ENCODE peak calls at places on chromosome 11, in four cellular contexts. O, T, D and C are unnamed samples.
A peak's percentile ranks its signal among the peaks of the same experiment; 100 is the strongest.

GRCh38 chr11:109062445-109062844 is 359.5 kb upstream of the C11orf87 start:
- DNase-seq in T (no peak), O (no peak), D (no peak), C (no peak)

GRCh38 chr11:47971501-47971900 is 8.9 kb upstream of the PTPRJ start:
- DNase-seq in O (no peak), T (no peak), D (no peak), C (no peak)

GRCh38 chr11:106761240-106761639 is 257.0 kb downstream of the GUCY1A2 start:
- DNase-seq in O (no peak), T (no peak), D (no peak), C (no peak)

GRCh38 chr11:71326328-71326940 is 74.1 kb upstream of the SHANK2 start:
- DNase-seq in D (no peak), O (no peak), T (no peak), C (no peak)

GRCh38 chr11:40125054-40125453 is 1334.4 kb downstream of the LRRC4C start:
- DNase-seq in O (no peak), D (no peak), T (no peak), C (no peak)

GRCh38 chr11:8257003-8257664 is 6.5 kb downstream of the LMO1 start:
- DNase-seq in O (no peak), D (no peak), T (no peak), C (no peak)

GRCh38 chr11:114821626-114822025 is 143.3 kb downstream of the NXPE2 start:
- DNase-seq in O (peak; percentile 41), T (no peak), D (no peak), C (no peak)

GRCh38 chr11:121552160-121552559 is 99.4 kb upstream of the SORL1-AS1 start:
- DNase-seq in T (no peak), D (no peak), O (no peak), C (no peak)

GRCh38 chr11:26987205-26987604 is 6.7 kb upstream of the FIBIN start:
- DNase-seq in T (no peak), O (no peak), D (no peak), C (no peak)

GRCh38 chr11:45654242-45654641 is 11.2 kb downstream of the CHST1 start:
- DNase-seq in D (no peak), O (no peak), T (no peak), C (no peak)

GRCh38 chr11:95829580-95830259 is 39.4 kb downstream of the CEP57 start:
- DNase-seq in D (no peak), T (no peak), O (peak; percentile 10), C (no peak)

GRCh38 chr11:118002010-118002540 is 15.9 kb downstream of the IL10RA start:
- DNase-seq in T (no peak), D (no peak), O (peak; percentile 62), C (no peak)

GRCh38 chr11:56693428-56693827 is 5.5 kb upstream of the OR9G1 start:
- DNase-seq in D (no peak), O (no peak), T (no peak), C (no peak)

GRCh38 chr11:92384316-92384715 is 159.7 kb downstream of the FAT3 start:
- DNase-seq in D (no peak), O (no peak), T (no peak), C (no peak)

GRCh38 chr11:118705796-118706545 is 26.5 kb upstream of the TREH start:
- DNase-seq in D (no peak), T (no peak), O (peak; percentile 4), C (no peak)

GRCh38 chr11:45042560-45042959 is 91.9 kb upstream of the TP53I11 start:
- DNase-seq in D (no peak), O (no peak), T (no peak), C (no peak)

GRCh38 chr11:132646890-132647289 is 885.4 kb downstream of the OPCML start:
- DNase-seq in D (no peak), O (no peak), T (no peak), C (no peak)

GRCh38 chr11:33891714-33892327 is at the start of gene LMO2:
- DNase-seq in O (peak; percentile 56), D (no peak), T (no peak), C (no peak)

GRCh38 chr11:74559934-74560309 is 32.5 kb upstream of the POLD3 start:
- DNase-seq in D (no peak), T (no peak), O (no peak), C (no peak)

GRCh38 chr11:74557526-74557925 is 34.9 kb upstream of the POLD3 start:
- DNase-seq in D (no peak), O (no peak), T (no peak), C (no peak)

GRCh38 chr11:74559110-74559933 is 33.1 kb upstream of the POLD3 start:
- DNase-seq in D (no peak), O (no peak), T (peak; percentile 81), C (no peak)
- TF ChIP-seq TARDBP in D (no peak), O (no peak), T (peak; percentile 50), C (no peak)

GRCh38 chr11:1449516-1450270 is 36.9 kb downstream of the MOB2 start:
- DNase-seq in D (no peak), O (no peak), T (no peak), C (no peak)
- TF ChIP-seq FOXM1 in D (no peak), O (no peak), T (no peak), C (no peak)

GRCh38 chr11:78940500-78941225 is 366.0 kb upstream of the NARS2 start:
- DNase-seq in T (peak; percentile 10), O (no peak), D (no peak), C (no peak)
- TF ChIP-seq TARDBP in T (no peak), O (no peak), D (no peak), C (no peak)

DNA sequence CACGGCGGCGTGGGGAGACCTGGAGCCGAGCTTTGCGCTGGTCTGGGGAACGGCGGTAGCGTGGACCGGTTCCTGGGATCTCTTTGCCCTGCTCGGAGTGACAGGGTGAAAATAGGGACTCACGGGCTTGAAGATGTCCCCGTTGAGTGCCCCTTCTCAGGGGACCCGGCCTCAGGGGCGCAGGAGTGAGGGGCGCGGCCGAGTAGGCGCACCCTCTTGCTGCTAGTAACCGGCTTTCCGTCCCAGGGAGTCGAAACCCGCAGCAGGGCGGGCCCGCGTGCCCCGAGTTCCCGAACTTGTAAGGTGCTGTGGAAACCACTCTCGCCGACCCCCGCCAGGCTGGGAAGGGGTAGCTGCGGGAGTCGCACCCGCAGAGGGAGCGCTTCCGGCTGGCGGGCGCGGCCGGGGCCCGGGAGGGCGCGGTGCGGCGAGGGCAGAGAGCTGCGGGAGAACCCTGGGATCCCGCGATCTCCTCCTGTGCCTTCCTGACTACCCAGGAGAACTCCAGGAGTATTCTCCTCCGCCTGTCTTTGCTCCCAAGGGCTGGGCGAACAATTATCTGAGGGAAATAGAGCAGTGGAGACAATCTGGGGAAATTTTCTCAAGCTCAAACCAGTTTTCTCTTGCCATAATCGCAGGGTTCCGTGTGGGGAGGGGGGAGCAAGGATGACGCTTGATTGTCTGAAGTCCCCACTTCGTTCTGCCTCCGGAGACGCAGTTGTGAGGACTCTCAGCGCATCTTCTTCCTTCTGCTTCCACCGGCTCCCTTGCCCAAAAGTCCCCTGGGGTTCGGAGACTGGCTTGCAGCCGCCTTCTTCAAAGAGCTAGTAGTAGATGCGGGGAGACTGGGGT is 673 bp downstream of the NELL1 start:
- DNase-seq in T (no peak), O (no peak), D (no peak), C (peak; percentile 20)
- TF ChIP-seq FOXM1 in T (no peak), O (no peak), D (no peak), C (no peak)

DNA sequence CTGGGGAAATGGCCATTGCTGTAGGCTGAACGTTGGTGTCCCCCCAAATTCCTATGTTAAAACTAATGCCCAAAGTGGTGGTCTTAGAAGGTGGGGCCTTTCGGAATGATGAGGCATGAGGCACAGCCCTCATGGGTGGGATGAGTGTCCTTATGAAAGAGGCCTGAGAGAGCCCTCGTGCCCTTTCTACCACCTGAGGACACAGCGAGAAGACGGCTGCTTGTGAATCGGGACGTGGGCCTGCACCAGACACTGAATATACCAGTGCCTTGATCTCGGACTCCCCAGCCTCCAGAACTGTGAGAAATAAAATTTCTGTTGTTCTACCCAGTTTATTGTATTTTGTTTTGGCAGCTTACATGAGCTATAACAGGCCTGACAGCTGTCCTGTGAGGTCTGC is 162.9 kb upstream of the B3GAT1 start:
- DNase-seq in D (no peak), O (no peak), T (no peak), C (no peak)
- TF ChIP-seq TARDBP in D (no peak), O (no peak), T (no peak), C (no peak)

GRCh38 chr11:3617990-3618389 is 23.8 kb downstream of the ART5 start:
- DNase-seq in T (no peak), O (no peak), D (no peak), C (no peak)
- TF ChIP-seq FOXM1 in T (no peak), O (no peak), D (no peak), C (no peak)

GRCh38 chr11:65575568-65576231 is at the start of gene EHBP1L1:
- DNase-seq in O (peak; percentile 91), D (peak; percentile 70), T (no peak), C (peak; percentile 55)

GRCh38 chr11:65572356-65573043 is at the start of gene FAM89B:
- DNase-seq in O (peak; percentile 63), D (no peak), T (no peak), C (peak; percentile 70)

GRCh38 chr11:65573391-65574146 is 1.2 kb downstream of the FAM89B start:
- DNase-seq in T (no peak), O (no peak), D (no peak), C (no peak)

GRCh38 chr11:65574963-65575567 is 788 bp upstream of the EHBP1L1 start:
- DNase-seq in O (no peak), D (no peak), T (no peak), C (no peak)

DNA sequence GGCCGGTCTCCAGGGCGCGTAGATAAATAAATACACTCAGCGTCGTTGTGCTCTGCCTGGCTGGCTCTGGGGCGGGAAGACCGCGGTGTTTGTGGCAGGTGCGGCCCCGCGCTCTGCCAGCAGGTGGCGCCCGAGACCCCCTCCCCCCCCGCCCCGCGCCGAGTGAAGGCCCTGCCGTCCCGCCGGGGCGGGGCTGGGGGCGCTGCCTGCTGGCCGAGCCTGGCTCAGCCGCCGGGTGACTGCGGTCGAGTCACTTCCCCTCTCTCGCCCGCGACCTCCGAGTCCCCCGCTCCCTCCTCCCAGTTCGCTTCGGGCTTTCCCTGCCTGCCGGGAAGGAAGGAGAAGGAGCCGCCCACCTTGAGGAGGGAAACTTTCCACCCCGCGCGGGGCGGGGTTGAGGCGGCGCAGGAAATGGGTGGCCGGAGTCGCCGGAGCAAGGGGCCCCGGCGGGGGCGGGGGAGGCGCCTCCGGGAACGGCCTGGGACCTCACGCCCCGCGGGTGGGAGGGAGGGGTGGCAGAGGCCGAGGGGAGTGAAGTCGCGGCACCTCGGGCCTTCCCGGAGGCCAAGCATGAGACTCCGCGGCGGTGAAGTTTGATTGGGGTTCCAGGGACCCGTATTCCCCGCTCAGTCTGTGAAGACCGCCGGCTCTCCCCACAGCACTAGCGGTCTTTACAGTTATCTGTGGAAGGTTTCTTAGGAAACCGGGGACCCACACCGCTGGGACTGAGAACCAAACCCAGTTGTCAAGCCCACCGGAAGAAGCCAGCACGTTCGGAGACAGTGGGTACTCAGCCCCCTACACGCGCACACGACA is 1.5 kb upstream of the EHBP1L1 start:
- DNase-seq in T (peak; percentile 70), D (peak; percentile 82), O (peak; percentile 86), C (peak; percentile 89)
- TF ChIP-seq TARDBP in T (no peak), D (peak; percentile 67), O (peak; percentile 73), C (no peak)